ENCODE peak calls at places on chromosomes 12 and 14, in seven cellular contexts. D is body of pancreas; V is heart left ventricle; X is stomach; U is endodermal cell; T is CD4-positive, CD25-positive, alpha-beta regulatory T cell; J is OCI-LY7. I is an unnamed sample. For H3K4me1, the result is how much of the 10 kb centered on the place peaks cover.

GRCh38 chr12:49417558-49417957 is 50.3 kb downstream of the SPATS2 start:
- DNase-seq in T (no peak), D (no peak), V (no peak), X (no peak), U (no peak), J (no peak), I (no peak)

GRCh38 chr12:71585218-71585617 is 78.4 kb downstream of the ZFC3H1 start:
- DNase-seq in X (no peak), D (no peak), V (no peak), T (no peak), U (no peak), J (no peak), I (no peak)

GRCh38 chr12:51012570-51013236 is 13.5 kb downstream of the SLC11A2 start:
- DNase-seq in T (no peak), J (no peak), U (no peak), D (no peak), X (no peak), V (no peak), I (no peak)

GRCh38 chr14:72965249-72965648 is 39.0 kb downstream of the DCAF4 start:
- DNase-seq in T (no peak), X (no peak), V (no peak), J (no peak), D (no peak), U (no peak), I (no peak)

GRCh38 chr12:114164354-114164753 is 198.2 kb upstream of the RBM19 start:
- DNase-seq in X (no peak), V (no peak), D (no peak), T (no peak), J (no peak), U (no peak), I (no peak)

GRCh38 chr14:90759370-90760054 is 56.7 kb downstream of the TTC7B start:
- DNase-seq in U (no peak), X (peak), V (peak), D (no peak), J (peak), T (peak), I (no peak)

GRCh38 chr14:101188571-101188915 is 285.0 kb upstream of the RTL1 start:
- DNase-seq in U (no peak), J (no peak), X (no peak), V (no peak), D (no peak), T (no peak), I (no peak)

GRCh38 chr14:88380405-88380804 is 5.1 kb upstream of the SPATA7 start:
- DNase-seq in X (no peak), V (no peak), J (peak), D (no peak), T (no peak), U (peak), I (no peak)

GRCh38 chr12:26823391-26823790 is 9.6 kb downstream of the ITPR2 start:
- DNase-seq in D (no peak), U (no peak), T (no peak), X (no peak), J (no peak), V (no peak), I (no peak)

GRCh38 chr12:93336344-93336743 is 41.4 kb upstream of the NUDT4 start:
- DNase-seq in V (no peak), J (no peak), D (no peak), U (no peak), X (no peak), T (no peak), I (no peak)

GRCh38 chr12:66288121-66288520 is 14.2 kb upstream of the HELB start:
- DNase-seq in U (no peak), V (no peak), T (peak), D (no peak), J (no peak), X (no peak), I (no peak)

DNA sequence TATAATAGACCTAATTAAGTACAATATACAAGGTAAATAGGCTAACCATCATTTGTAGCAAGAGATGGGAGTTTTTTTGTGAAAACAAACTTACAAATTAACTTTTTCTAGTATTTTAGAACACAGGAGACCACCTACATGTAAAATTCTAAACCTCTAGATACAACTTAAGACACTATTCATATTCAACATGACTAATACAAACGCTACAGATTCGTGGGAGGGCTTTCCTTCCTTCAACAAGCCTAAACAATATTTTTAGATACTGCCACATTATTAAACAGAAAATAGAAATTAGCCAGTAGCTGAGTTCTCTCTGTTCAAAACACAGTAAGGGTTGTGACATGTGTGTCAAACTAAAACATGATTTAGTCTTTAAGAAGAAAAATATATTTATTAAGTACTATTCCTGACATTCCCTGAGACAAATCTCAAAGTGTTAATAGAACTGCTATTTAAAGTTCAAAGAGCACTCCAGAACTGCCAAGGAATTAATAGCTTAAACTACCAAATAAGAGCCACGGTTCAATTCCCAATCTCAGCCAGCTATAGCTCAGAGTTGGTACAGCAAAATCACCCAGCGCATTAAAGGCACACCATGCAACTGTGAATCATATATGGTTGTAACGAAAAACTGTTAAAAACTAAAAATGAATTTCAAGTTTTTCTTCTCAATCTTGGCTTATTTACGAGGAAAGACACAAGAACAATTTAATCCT is 10.7 kb downstream of the MED13L start:
- DNase-seq in D (no peak), X (no peak), T (no peak), J (no peak), V (no peak), U (no peak), I (no peak)
- H3K4me1 ChIP-seq in D (half or more), X (under half), T (under half), J (under half), V (half or more), U (under half), I (under half)

GRCh38 chr12:54004063-54004840 is 4.3 kb downstream of the HOXC9 start:
- DNase-seq in D (no peak), J (no peak), V (no peak), T (no peak), U (no peak), X (no peak), I (peak)

GRCh38 chr12:54006700-54007220 is 2.0 kb upstream of the HOXC8 start:
- DNase-seq in V (no peak), J (no peak), D (no peak), T (no peak), U (no peak), X (no peak), I (no peak)

GRCh38 chr12:54004841-54005530 is 3.8 kb upstream of the HOXC8 start:
- DNase-seq in J (no peak), D (no peak), T (no peak), U (peak), V (no peak), X (no peak), I (no peak)

GRCh38 chr12:54005853-54006699 is 2.7 kb upstream of the HOXC8 start:
- DNase-seq in X (peak), U (peak), J (peak), D (peak), V (peak), T (peak), I (peak)

GRCh38 chr12:54005531-54005852 is 3.3 kb upstream of the HOXC8 start:
- DNase-seq in T (no peak), D (no peak), U (peak), V (no peak), J (no peak), X (no peak), I (peak)
- H3K4me3 ChIP-seq in T (no peak), D (no peak), U (no peak), V (no peak), J (no peak), X (no peak), I (no peak)

GRCh38 chr12:52234226-52234810 is 1.3 kb downstream of the KRT7 start:
- DNase-seq in J (no peak), V (no peak), D (no peak), U (no peak), X (no peak), T (no peak), I (no peak)

GRCh38 chr12:52232233-52232915 is 669 bp upstream of the KRT7 start:
- DNase-seq in D (no peak), J (no peak), U (no peak), X (no peak), T (no peak), V (no peak), I (no peak)

GRCh38 chr12:52235001-52235760 is 2.1 kb downstream of the KRT7 start:
- DNase-seq in D (peak), T (no peak), V (no peak), U (no peak), J (no peak), X (no peak), I (no peak)

GRCh38 chr12:52232916-52233461 is at the start of gene KRT7:
- DNase-seq in V (no peak), X (no peak), U (peak), J (no peak), D (peak), T (no peak), I (no peak)

GRCh38 chr12:52233462-52234141 is 559 bp downstream of the KRT7 start:
- DNase-seq in T (no peak), V (no peak), J (no peak), D (no peak), X (no peak), U (peak), I (no peak)
- H3K4me1 ChIP-seq in T (under half), V (under half), J (under half), D (half or more), X (under half), U (under half), I (under half)

DNA sequence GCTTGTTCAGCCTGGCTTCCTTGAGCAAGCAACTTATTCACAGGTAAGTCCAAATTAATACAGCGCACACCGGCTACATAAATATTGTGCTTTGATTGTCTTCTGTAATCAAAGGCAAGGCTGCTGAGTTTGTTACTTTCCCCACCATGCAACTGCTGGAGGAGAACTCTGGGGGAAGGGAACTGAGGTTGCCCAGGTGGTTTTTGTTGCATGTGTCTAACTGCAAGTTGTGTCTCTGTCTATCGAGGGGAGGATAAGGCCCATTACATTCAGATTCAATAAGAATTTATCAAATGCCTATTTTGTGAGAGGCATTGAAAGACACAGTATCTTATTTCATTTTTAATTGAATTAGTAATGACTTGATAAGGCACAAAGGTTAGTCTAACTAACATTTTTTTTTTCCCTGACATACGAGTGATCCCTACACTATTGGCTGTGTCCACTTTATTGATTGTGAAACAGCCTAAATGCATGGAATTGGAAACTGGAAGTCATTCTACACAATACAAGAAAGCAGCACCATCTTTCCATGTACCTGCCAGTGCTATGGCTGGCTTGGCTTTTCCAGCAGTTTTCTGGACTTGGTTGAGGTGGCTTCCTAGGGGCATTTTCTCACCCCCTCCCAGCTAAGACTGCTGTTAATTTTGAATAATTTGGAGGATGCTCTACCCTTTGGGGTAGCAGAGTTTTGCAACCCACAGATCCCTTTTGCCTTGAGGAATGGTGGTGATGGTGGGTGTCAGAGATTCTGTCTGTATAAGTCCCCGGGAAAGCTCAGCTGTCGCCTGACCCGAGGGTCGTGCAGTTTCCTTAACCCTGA is 943 bp upstream of the CHST11 start:
- DNase-seq in D (no peak), T (no peak), X (no peak), U (peak), J (peak), V (no peak), I (no peak)
- H3K4me3 ChIP-seq in D (peak), T (peak), X (peak), U (peak), J (peak), V (peak), I (no peak)

GRCh38 chr14:61515436-61516124 is 179.7 kb upstream of the HIF1A start:
- DNase-seq in U (peak), T (no peak), D (no peak), J (no peak), V (no peak), X (no peak), I (no peak)

GRCh38 chr14:61514006-61514830 is 181.1 kb upstream of the HIF1A start:
- DNase-seq in X (no peak), U (peak), D (no peak), J (no peak), T (no peak), V (peak), I (no peak)

GRCh38 chr14:61516957-61517356 is 178.4 kb upstream of the HIF1A start:
- DNase-seq in T (no peak), U (peak), X (no peak), D (no peak), V (no peak), J (no peak), I (no peak)

GRCh38 chr14:61516125-61516740 is 179.1 kb upstream of the HIF1A start:
- DNase-seq in D (no peak), J (no peak), X (no peak), T (no peak), V (no peak), U (peak), I (no peak)

DNA sequence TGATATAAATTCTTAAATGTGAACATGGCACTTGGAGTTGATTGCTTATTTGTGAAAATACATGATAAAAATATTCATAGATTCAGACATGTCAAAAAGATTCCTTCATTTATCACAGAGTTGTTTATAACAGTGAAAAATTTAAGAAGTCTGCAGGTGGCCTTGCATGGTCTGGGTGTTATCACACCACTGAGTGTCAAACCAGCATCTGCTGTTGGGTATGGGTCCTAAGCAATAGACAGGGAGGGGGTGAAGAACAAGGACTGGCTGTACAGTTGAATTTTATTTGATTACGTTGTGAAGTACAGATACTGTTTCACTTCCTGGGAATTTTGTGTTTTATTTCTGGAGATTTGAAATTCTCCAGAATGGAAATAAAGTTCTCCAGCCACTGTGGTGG is 180.4 kb upstream of the HIF1A start:
- DNase-seq in X (no peak), U (no peak), D (no peak), J (no peak), V (no peak), T (no peak), I (no peak)
- H3K4me1 ChIP-seq in X (under half), U (under half), D (half or more), J (under half), V (under half), T (half or more), I (under half)

GRCh38 chr14:68689426-68689825 is 103.4 kb downstream of the ZFP36L1 start:
- DNase-seq in T (no peak), J (no peak), X (no peak), D (no peak), U (no peak), V (no peak), I (no peak)
- H3K4me3 ChIP-seq in T (no peak), J (peak), X (no peak), D (no peak), U (no peak), V (no peak), I (no peak)